ENCODE peak calls at places on chromosomes 13 and 19, in five cellular contexts. E, R, X, P and Q are unnamed samples.

GRCh38 chr13:102055116-102055515 is 346.7 kb downstream of the FGF14 start:
- DNase-seq in E (no peak), R (no peak), X (no peak), P (no peak), Q (no peak)

GRCh38 chr13:19862511-19863313 is 737 bp downstream of the ZMYM5 start:
- DNase-seq in E (peak; percentile 6), R (peak; percentile 30), X (peak; percentile 41), P (no peak), Q (peak; percentile 43)

GRCh38 chr13:92769064-92769463 is 457.5 kb upstream of the GPC6 start:
- DNase-seq in E (no peak), R (no peak), X (no peak), P (no peak), Q (no peak)

GRCh38 chr13:113742000-113742441 is 17.0 kb upstream of the TMEM255B start:
- DNase-seq in E (no peak), R (peak; percentile 59), X (no peak), P (no peak), Q (peak; percentile 50)

GRCh38 chr19:58558623-58559274 is 338 bp upstream of the UBE2M start:
- DNase-seq in E (no peak), R (peak; percentile 99), X (peak; percentile 100), P (no peak), Q (peak; percentile 99)

GRCh38 chr19:35459414-35460082 is 11.5 kb downstream of the FFAR2 start:
- DNase-seq in E (no peak), R (peak; percentile 71), X (no peak), P (no peak), Q (no peak)

GRCh38 chr13:46866150-46866549 is 30.7 kb downstream of the HTR2A start:
- DNase-seq in E (no peak), R (peak; percentile 36), X (no peak), P (no peak), Q (peak; percentile 86)

GRCh38 chr13:84430441-84430840 is 548.2 kb upstream of the SLITRK1 start:
- DNase-seq in E (peak; percentile 25), R (no peak), X (no peak), P (no peak), Q (peak; percentile 37)

GRCh38 chr13:94712812-94713555 is 639 bp upstream of the SOX21 start:
- DNase-seq in E (peak; percentile 62), R (no peak), X (no peak), P (no peak), Q (peak; percentile 46)